ENCODE peak calls at places on chromosomes 7 and 10, in four cellular contexts. E is K562, W is HepG2, M is HCT116. J is an unnamed sample.

GRCh38 chr10:5741276-5741675 is 56.6 kb downstream of the TASOR2 start:
- DNase-seq in E (no peak), W (no peak), M (no peak), J (no peak)

GRCh38 chr7:82841828-82842227 is 320.9 kb downstream of the PCLO start:
- DNase-seq in E (no peak), W (no peak), M (no peak), J (no peak)

GRCh38 chr10:91528080-91528479 is 104.8 kb downstream of the PPP1R3C start:
- DNase-seq in E (no peak), W (no peak), M (no peak), J (no peak)

GRCh38 chr10:16689227-16689626 is 128.0 kb downstream of the RSU1 start:
- DNase-seq in E (no peak), W (no peak), M (no peak), J (no peak)

GRCh38 chr7:151699147-151699546 is 177.8 kb downstream of the PRKAG2 start:
- DNase-seq in E (peak), W (no peak), M (no peak), J (no peak)

GRCh38 chr7:123999698-124000097 is 33.2 kb downstream of the TMEM229A start:
- DNase-seq in E (no peak), W (no peak), M (no peak), J (no peak)

GRCh38 chr7:105862770-105863169 is 13.6 kb downstream of the ATXN7L1 start:
- DNase-seq in E (no peak), W (no peak), M (no peak), J (no peak)

GRCh38 chr10:44198096-44198779 is 186.7 kb downstream of the CXCL12 start:
- DNase-seq in E (no peak), W (no peak), M (no peak), J (no peak)

GRCh38 chr7:128059143-128059975 is 28.1 kb upstream of the LRRC4 start:
- DNase-seq in E (no peak), W (no peak), M (no peak), J (no peak)

GRCh38 chr10:17199351-17199804 is 2.1 kb downstream of the TRDMT1 start:
- DNase-seq in E (no peak), W (no peak), M (no peak), J (no peak)

DNA sequence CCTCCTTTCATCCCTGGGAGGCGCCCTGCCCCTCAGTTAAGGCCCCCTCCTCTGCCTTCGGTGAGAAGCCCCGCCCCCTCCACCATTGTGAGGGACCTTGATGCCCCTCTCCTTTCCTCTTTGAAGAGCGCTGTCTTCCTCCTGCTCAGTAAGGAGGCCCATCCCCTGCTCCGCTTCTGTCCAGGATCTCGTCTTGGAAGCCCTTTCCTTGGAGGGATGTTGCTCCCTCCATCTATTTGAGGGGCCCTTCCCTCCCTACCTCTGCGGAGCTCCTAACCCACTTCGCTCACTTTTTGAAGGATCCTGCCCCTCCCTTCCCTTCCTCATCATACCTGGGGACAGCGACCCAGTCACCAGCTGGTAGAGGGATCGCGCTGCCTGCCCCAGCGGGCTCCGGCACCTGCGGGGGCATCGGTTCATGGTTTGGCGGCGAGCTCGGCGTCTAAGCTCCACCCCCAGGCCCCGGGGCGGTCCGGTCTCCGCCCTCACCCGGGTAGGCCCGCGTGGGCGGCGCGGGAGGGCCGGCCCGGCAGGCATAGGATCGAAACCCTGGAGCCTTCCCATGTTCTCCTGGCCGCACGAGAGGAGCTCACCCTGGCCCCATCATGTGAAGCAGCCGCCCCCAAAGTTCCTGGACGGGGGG is 4.1 kb downstream of the KCNIP2 start:
- DNase-seq in E (peak), W (no peak), M (peak), J (no peak)
- H3K4me3 ChIP-seq in E (peak), W (no peak), M (peak), J (no peak)

DNA sequence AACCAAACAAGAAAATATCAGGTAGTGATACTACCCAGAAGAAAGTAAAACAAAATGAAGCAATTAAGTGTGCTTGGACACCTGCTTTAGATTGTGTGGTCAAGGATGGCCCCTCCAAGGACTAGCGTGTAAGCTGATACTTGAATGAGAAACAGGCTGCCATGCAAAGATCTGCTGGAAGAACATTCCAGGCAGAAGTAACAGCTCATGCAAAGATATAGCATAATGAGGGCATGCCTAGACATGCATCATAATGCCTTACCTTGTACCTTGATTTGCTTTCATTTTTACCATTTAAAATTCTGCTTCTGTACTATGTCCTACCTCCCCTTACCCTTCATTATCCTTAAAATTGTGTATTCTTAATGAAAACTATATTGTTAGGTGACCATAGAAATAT is 74.8 kb upstream of the HDAC9 start:
- DNase-seq in E (no peak), W (no peak), M (no peak), J (no peak)
- TF ChIP-seq TCF7L2 in E (no peak), W (no peak), M (no peak), J (no peak)

GRCh38 chr10:124076334-124076733 is 17.1 kb downstream of the CHST15 start:
- DNase-seq in E (no peak), W (no peak), M (no peak), J (no peak)

GRCh38 chr10:124073642-124074377 is 19.6 kb downstream of the CHST15 start:
- DNase-seq in E (no peak), W (no peak), M (no peak), J (no peak)

GRCh38 chr10:124074471-124075109 is 18.8 kb downstream of the CHST15 start:
- DNase-seq in E (no peak), W (no peak), M (no peak), J (no peak)

GRCh38 chr10:124077216-124077615 is 16.2 kb downstream of the CHST15 start:
- DNase-seq in E (no peak), W (no peak), M (no peak), J (no peak)

GRCh38 chr10:124075116-124075955 is 18.1 kb downstream of the CHST15 start:
- DNase-seq in E (no peak), W (no peak), M (no peak), J (no peak)
- H3K4me3 ChIP-seq in E (no peak), W (no peak), M (no peak), J (no peak)

GRCh38 chr7:112421666-112422486 is 28.4 kb upstream of the IFRD1 start:
- DNase-seq in E (no peak), W (peak), M (no peak), J (no peak)
- TF ChIP-seq TCF7L2 in E (no peak), W (no peak), M (peak), J (no peak)

DNA sequence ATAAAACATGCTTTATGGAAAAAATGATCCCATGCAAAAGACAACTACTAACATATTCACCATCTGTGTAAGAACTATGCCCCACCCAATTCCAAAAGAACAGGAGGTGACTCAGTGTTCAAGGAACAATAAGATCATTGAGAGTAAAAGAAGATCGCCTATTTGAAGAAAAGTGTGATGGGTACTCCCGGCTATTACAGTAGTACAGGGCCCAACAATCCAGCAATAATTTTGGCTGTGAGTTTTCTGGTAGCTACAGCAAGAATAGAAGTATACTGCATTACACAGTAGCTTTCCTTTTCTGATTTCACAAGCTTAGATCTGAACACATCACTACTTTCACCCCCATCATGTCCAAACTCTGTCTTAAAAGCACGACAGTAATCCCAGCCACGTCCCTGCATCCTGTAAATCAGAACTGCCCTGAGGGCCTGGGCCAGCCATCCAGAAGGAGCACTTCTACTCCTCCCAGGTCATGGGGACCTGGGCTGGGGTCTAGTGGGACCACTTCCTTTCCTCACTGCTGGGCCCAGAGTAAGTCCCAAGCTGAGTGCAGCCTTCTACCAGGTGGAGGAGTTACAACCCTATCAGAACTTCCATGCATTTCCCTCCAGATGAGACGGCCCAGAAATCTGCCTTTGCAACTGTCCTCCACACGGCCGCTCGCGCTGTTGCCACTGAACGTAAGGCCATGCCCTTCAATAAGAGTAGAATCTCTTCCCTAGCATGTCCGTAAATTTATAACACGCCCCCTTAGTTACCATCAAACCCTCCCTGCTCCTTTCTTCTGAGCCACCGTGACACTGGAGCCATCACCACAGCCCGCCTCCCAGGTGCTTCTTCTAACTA is 7.9 kb downstream of the ESYT2 start:
- DNase-seq in E (peak), W (peak), M (peak), J (peak)
- H3K4me3 ChIP-seq in E (no peak), W (no peak), M (peak), J (peak)

DNA sequence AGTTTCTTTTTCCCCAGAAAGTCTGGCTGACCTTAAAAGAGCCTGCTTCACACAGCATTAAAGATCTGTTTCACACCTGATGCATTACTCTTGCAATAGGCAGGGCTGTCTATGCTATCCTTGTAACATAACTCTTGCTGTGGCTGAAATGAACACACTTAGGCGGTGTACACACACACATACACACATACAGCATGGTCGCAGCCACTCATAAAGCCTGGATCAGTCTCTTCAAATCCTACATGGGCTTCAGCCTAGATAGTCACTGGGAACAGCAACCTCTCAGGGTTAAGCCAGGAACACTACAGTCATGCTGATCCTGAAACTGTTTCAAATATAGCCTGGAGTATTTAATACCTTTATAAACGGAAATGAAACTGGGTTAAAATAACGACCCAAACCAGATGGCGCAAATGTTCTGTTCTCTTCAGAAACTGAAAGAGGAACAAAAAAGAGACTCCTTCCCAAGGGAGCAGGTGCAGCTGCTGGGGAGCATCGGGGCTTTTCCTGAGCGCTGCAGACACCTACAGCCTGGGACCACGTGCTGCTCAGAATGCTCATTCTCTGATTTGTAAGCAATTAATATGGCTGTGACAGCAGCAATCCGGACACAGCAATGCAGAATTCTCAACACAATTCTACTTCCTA is 61.0 kb upstream of the SFMBT2 start:
- DNase-seq in E (no peak), W (no peak), M (no peak), J (no peak)
- TF ChIP-seq TCF7L2 in E (no peak), W (no peak), M (no peak), J (no peak)

DNA sequence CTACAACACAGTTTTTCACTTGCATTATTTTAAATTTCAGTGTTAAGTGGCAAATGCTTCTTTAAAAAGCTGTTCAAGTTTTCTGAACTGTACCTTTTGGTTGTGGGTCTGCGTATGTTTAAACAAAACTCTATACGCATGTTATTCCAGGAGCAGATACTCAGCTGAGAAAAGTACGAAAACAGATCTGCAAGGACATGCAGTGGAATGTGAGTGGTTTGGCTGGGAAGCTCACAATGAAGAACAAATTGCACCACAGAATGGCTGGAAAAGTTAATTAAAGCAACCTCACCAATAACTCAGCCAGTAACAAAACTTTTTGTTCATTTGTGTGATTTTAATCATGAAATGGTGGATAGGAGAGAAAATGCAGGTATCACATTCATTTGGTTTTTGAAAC is 17.6 kb downstream of the GLI3 start:
- DNase-seq in E (no peak), W (no peak), M (no peak), J (no peak)
- H3K4me3 ChIP-seq in E (no peak), W (no peak), M (no peak), J (no peak)

J was measured in Panc1.